ENCODE peak calls at places on chromosomes 11 and 22, in ten cellular contexts. K is GM23248, G is endothelial cell of umbilical vein, F is H9, U is K562, D is fibroblast of lung, B is Karpas-422, L is astrocyte, R is neural progenitor cell, S is IMR-90. X is an unnamed sample. For H4K20me1, the result is how much of the 10 kb centered on the place peaks cover.

GRCh38 chr22:30212363-30212995 is 34.1 kb downstream of the LIF start:
- DNase-seq in D (peak), B (no peak), G (peak), S (peak), L (peak), R (no peak), K (peak), F (no peak), U (no peak), X (no peak)

GRCh38 chr11:119832536-119832935 is 103.5 kb upstream of the NECTIN1 start:
- DNase-seq in L (peak), D (peak), G (no peak), R (peak), S (peak), F (peak), K (peak), U (no peak), B (no peak), X (no peak)

GRCh38 chr11:95520765-95521542 is 268.6 kb downstream of the FAM76B start:
- DNase-seq in S (no peak), F (no peak), D (peak), G (no peak), B (no peak), L (peak), K (peak), R (no peak), U (no peak), X (no peak)

GRCh38 chr22:28029201-28029948 is 110.3 kb upstream of the PITPNB start:
- DNase-seq in U (no peak), B (no peak), G (peak), S (peak), F (no peak), L (peak), D (peak), R (no peak), K (peak), X (no peak)

GRCh38 chr11:12461516-12461915 is 84.1 kb downstream of the PARVA start:
- DNase-seq in R (no peak), K (no peak), L (no peak), G (no peak), D (no peak), U (no peak), F (no peak), B (no peak), S (no peak), X (no peak)

GRCh38 chr11:133939558-133939957 is 17.2 kb downstream of the IGSF9B start:
- DNase-seq in L (no peak), S (no peak), F (no peak), R (no peak), B (no peak), G (no peak), D (no peak), K (no peak), U (no peak), X (no peak)

GRCh38 chr11:102683277-102683676 is 22.3 kb downstream of the MMP27 start:
- DNase-seq in R (peak), L (no peak), F (peak), G (no peak), K (no peak), S (no peak), B (peak), D (no peak), U (no peak), X (no peak)

GRCh38 chr11:17753153-17753552 is 18.6 kb downstream of the KCNC1 start:
- DNase-seq in R (no peak), U (no peak), L (no peak), G (no peak), K (no peak), F (no peak), S (no peak), B (no peak), D (no peak), X (no peak)

GRCh38 chr11:92867913-92868619 is 101.4 kb upstream of the MTNR1B start:
- DNase-seq in L (no peak), R (no peak), K (no peak), U (no peak), G (no peak), D (no peak), F (no peak), B (no peak), S (no peak), X (no peak)

GRCh38 chr11:130916238-130916855 is at the start of gene SNX19:
- DNase-seq in U (peak), D (peak), F (peak), L (peak), B (peak), S (peak), G (peak), K (peak), R (peak), X (peak)

GRCh38 chr22:36299911-36300310 is 47.0 kb downstream of the APOL1 start:
- DNase-seq in L (no peak), S (no peak), U (no peak), D (no peak), G (no peak), R (no peak), K (no peak), B (no peak), F (no peak), X (no peak)

GRCh38 chr22:49212466-49212865 is 615.2 kb downstream of the BRD1 start:
- DNase-seq in F (peak), D (no peak), B (no peak), S (no peak), G (no peak), U (no peak), L (no peak), R (no peak), K (no peak), X (no peak)

GRCh38 chr22:22369962-22370265 is 125.3 kb downstream of the VPREB1 start:
- DNase-seq in L (no peak), B (peak), S (no peak), F (no peak), R (no peak), G (no peak), D (no peak), K (no peak), U (peak), X (no peak)

GRCh38 chr11:33044281-33044680 is 4.9 kb downstream of the TCP11L1 start:
- DNase-seq in D (peak), U (no peak), S (peak), R (no peak), G (no peak), B (no peak), K (peak), F (no peak), L (peak), X (no peak)

GRCh38 chr22:24725736-24726135 is 48.8 kb downstream of the PIWIL3 start:
- DNase-seq in R (no peak), F (no peak), B (no peak), U (no peak), D (no peak), L (no peak), G (no peak), S (no peak), K (no peak), X (no peak)

GRCh38 chr22:17106785-17107546 is 14.2 kb downstream of the TMEM121B start:
- DNase-seq in U (no peak), B (no peak), L (no peak), F (no peak), R (peak), K (no peak), G (no peak), D (no peak), S (no peak), X (no peak)

GRCh38 chr11:127074151-127074761 is 73.7 kb upstream of the KIRREL3 start:
- DNase-seq in G (no peak), S (peak), R (peak), B (peak), U (peak), D (peak), F (peak), L (peak), K (peak), X (peak)

GRCh38 chr22:39220897-39221850 is 23.6 kb downstream of the PDGFB start:
- DNase-seq in G (no peak), U (no peak), R (no peak), F (peak), D (peak), L (no peak), S (peak), B (no peak), K (peak), X (peak)

GRCh38 chr11:2701898-2702434 is 2.2 kb upstream of the KCNQ1OT1 start:
- DNase-seq in B (no peak), L (no peak), S (no peak), K (no peak), D (no peak), G (no peak), U (no peak), R (no peak), F (no peak), X (no peak)

GRCh38 chr22:16651217-16651616 is 58.6 kb upstream of the CCT8L2 start:
- DNase-seq in S (no peak), B (no peak), L (no peak), D (peak), K (no peak), R (no peak), G (no peak), U (peak), F (no peak), X (no peak)

GRCh38 chr11:91299980-91300379 is 924.6 kb upstream of the FAT3 start:
- DNase-seq in F (no peak), U (no peak), D (peak), L (peak), G (no peak), R (no peak), K (no peak), B (no peak), S (peak), X (peak)

GRCh38 chr11:45805305-45806071 is 539 bp downstream of the SLC35C1 start:
- DNase-seq in B (no peak), S (peak), L (peak), R (peak), K (peak), F (peak), D (peak), G (peak), U (peak), X (no peak)

GRCh38 chr11:2443406-2443805 is 908 bp downstream of the TRPM5 start:
- DNase-seq in U (no peak), R (no peak), K (no peak), G (no peak), B (no peak), F (no peak), D (no peak), S (no peak), L (no peak), X (no peak)

GRCh38 chr11:34274712-34275398 is 83.0 kb downstream of the ABTB2 start:
- DNase-seq in D (peak), F (no peak), B (no peak), K (peak), R (no peak), U (no peak), S (peak), G (no peak), L (peak), X (no peak)

GRCh38 chr11:117814766-117815261 is 9.7 kb downstream of the FXYD2 start:
- DNase-seq in L (peak), F (no peak), R (peak), B (peak), S (no peak), D (peak), K (no peak), G (no peak), U (no peak), X (peak)

GRCh38 chr11:126488591-126489370 is 133.3 kb downstream of the ST3GAL4 start:
- DNase-seq in K (no peak), D (no peak), L (no peak), F (no peak), U (no peak), G (no peak), R (no peak), S (no peak), B (no peak), X (no peak)

GRCh38 chr22:41998361-41999261 is at the start of gene WBP2NL:
- DNase-seq in U (peak), D (peak), L (peak), G (peak), R (no peak), F (no peak), B (peak), S (peak), K (peak), X (peak)

GRCh38 chr22:27930246-27931060 is 11.4 kb upstream of the PITPNB start:
- DNase-seq in F (no peak), K (peak), S (peak), U (no peak), D (no peak), G (no peak), L (no peak), R (peak), B (no peak), X (no peak)

GRCh38 chr22:50257451-50258360 is 3.8 kb downstream of the MAPK12 start:
- DNase-seq in S (no peak), D (no peak), L (no peak), G (no peak), U (no peak), K (no peak), B (no peak), F (no peak), R (no peak), X (no peak)

GRCh38 chr11:131365601-131366000 is 4.8 kb upstream of the NTM start:
- DNase-seq in R (no peak), K (no peak), B (no peak), F (no peak), D (no peak), G (no peak), U (no peak), S (no peak), L (no peak), X (no peak)

GRCh38 chr11:131893988-131894387 is 523.6 kb downstream of the NTM start:
- DNase-seq in R (no peak), D (no peak), K (no peak), G (no peak), B (no peak), U (no peak), S (no peak), L (no peak), F (no peak), X (no peak)

GRCh38 chr22:36201630-36202312 is at the start of gene APOL4:
- DNase-seq in K (peak), F (no peak), L (no peak), S (no peak), U (peak), R (no peak), G (no peak), B (no peak), D (no peak), X (no peak)

GRCh38 chr11:43818220-43818619 is 62.4 kb upstream of the ALKBH3 start:
- DNase-seq in F (no peak), L (no peak), K (peak), R (no peak), S (peak), B (no peak), D (no peak), G (no peak), U (no peak), X (no peak)

GRCh38 chr22:43838161-43838560 is 24.2 kb downstream of the SULT4A1 start:
- DNase-seq in G (no peak), U (no peak), F (no peak), R (no peak), B (no peak), K (no peak), S (no peak), D (no peak), L (no peak), X (no peak)

GRCh38 chr11:97890466-97890865 is 1130.3 kb upstream of the CNTN5 start:
- DNase-seq in K (no peak), G (no peak), L (no peak), S (no peak), U (no peak), R (no peak), D (no peak), F (no peak), B (no peak), X (no peak)

DNA sequence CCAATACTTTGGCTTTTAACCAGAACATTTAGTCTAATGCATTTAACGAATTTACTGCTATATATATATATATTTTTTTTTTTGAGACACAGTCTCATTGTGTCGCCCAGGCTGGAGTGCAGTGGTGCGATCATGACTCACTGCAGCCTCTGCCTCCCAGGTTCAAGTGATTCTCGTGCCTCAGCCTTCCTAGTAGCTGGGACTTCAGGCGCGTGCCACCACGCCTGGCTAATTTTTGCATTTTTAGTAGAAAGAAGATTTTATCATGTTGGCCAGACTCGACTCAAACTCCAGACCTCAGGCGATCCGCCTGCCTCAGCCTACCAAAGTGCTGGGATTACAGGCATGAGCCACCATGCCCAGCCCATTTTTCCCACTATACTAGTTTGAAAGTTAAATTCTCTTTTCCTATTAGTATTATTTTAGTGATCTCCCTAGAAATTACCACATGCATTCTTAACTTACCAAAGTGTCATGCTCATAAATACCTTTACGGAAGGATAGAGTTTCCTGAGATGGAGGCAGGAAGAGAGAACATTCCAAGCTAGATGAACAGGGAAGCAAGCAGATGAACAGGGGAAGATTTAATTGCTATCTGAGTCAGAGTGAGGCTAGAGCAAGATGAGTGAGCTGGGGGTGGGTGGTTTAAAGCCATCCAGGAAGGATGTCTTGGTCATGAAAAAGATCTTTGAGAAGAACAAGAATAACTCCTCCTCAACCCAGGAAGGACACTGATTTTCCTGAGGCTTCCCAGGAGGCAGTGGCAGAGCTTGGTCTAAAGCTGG is 4.4 kb upstream of the PGAP2 start:
- DNase-seq in F (no peak), G (no peak), S (peak), L (peak), U (no peak), K (peak), R (no peak), B (no peak), D (peak), X (no peak)
- H3K9ac ChIP-seq in F (no peak), G (no peak), S (no peak), L (no peak), U (no peak), K (no peak), R (no peak), B (no peak), D (no peak), X (no peak)

GRCh38 chr11:8033312-8033715 is 46.2 kb downstream of the EIF3F start:
- DNase-seq in K (peak), L (peak), R (peak), G (peak), D (peak), B (peak), U (peak), S (peak), F (peak), X (peak)
- H2AFZ ChIP-seq in K (peak), L (no peak), R (no peak), G (no peak), D (no peak), B (no peak), U (no peak), S (peak), F (no peak), X (no peak)

DNA sequence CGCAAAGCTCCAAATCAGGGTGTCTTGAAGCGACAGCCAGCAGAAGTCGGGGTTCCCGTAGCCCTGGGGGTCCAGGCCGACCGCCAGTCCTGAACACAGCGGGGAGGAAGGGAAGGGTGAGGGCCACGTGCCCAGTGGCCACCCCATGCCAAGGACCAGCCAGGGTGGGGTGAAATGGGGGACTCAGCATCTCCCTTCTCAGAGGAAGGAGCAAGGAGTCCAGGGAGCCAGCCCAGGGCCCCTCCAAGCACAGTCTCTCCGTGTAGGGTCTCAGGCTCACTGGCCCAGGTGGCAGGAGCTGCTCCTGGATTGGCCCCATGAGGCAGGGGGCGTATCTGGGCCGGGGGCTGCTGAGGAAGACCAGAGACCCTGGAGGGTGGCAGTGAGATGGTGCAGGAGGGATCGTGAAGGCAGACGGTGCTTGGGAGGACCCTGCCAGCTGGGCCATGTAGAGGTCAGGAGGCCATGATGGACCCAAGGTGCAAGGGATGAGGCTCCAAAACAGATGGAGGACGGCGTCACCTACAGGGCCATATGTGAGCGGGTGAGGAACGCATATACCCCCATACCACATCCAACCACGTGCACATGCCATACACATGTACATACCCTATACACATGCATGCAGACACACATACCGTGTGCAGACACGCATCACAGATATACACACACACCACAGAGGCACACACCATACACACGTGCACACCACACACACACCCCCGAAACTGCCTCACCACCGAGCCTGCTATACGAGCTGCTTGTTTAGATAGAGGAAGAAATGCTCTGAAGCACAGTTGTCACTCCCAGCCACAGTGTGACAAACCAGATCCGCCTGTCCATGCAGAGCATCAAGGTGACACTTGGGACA is 34.4 kb downstream of the TRMU start:
- DNase-seq in B (no peak), L (no peak), F (no peak), R (no peak), D (no peak), U (no peak), S (no peak), K (no peak), G (no peak), X (no peak)
- H4K20me1 ChIP-seq in B (under half), L (under half), F (under half), R (under half), D (under half), U (under half), S (under half), K (under half), G (under half), X (under half)

GRCh38 chr11:116352881-116353280 is 419.9 kb downstream of the BUD13 start:
- DNase-seq in R (no peak), D (no peak), K (no peak), U (no peak), S (no peak), G (no peak), B (no peak), L (no peak), F (no peak), X (no peak)

GRCh38 chr11:116355104-116355503 is 417.7 kb downstream of the BUD13 start:
- DNase-seq in L (no peak), G (no peak), U (no peak), S (no peak), K (no peak), B (no peak), D (no peak), R (no peak), F (no peak), X (no peak)

GRCh38 chr11:116353517-116353916 is 419.3 kb downstream of the BUD13 start:
- DNase-seq in B (no peak), R (no peak), S (no peak), L (no peak), U (no peak), G (no peak), F (no peak), K (no peak), D (no peak), X (no peak)

GRCh38 chr11:116360542-116360941 is 412.2 kb downstream of the BUD13 start:
- DNase-seq in L (no peak), R (no peak), U (no peak), B (no peak), K (no peak), D (no peak), G (peak), F (no peak), S (no peak), X (no peak)

DNA sequence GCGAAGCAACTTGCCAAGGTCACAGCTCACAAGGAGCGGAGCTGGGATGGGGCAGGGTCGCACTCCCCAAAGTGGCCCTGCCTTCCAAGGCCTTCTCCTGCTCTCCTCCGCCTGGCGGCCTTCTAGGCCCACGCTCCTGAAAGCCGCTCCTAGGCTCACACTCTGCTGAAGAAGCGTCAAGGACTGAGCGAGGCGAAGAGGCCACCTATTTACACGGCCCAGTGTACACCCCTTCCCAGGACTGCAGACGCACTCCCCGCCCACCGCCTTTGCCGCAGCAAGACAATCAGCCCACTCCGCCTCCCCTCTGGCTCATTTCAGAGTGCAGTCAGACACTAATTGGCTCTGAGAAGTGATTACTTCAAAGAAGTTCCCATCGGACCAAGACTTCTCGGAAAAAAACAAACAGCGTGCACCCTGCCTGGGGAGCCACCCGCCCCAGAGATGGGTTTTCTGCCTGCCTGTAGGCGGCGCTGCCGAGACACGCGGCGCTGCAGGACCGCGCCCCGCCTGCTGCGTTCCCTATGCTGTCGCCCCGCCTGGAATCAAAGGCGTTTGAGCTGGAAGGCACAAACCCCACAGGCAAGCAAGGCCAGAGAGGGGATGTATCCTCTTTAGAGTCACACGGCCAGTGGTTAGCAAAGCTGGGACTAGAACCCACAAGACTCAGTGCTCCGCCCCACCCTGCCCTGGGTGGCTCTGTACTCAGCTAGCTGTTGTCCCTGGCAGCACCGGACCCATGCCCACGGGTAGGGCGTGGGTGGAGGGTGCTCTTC is 414.8 kb downstream of the BUD13 start:
- DNase-seq in U (peak), R (peak), B (no peak), D (peak), K (peak), G (peak), F (peak), S (no peak), L (no peak), X (no peak)
- H3K9ac ChIP-seq in U (no peak), R (no peak), B (no peak), D (no peak), K (no peak), G (no peak), F (no peak), S (no peak), L (no peak), X (no peak)